ENCODE peak calls at places on chromosomes 2 and 18, in seven cellular contexts. One of them, this sample, is unnamed.

GRCh38 chr18:57803119-57803969 is at the start of gene ATP8B1:
- DNase-seq in cardiac fibroblast: peak
- DNase-seq in T follicular helper cell: no peak
- DNase-seq in fibroblast of lung: peak
- DNase-seq in GM04504: peak
- DNase-seq in BE2C: peak
- DNase-seq in activated T-helper 9 cell treated with anti-CD3 and anti-CD28 coated beads, Interleukin-2, amount 50 U/mL, for 16 hours: no peak
- DNase-seq in this sample: peak

GRCh38 chr18:21735452-21736015 is 5.1 kb upstream of the MIB1 start:
- DNase-seq in GM04504: no peak
- DNase-seq in T follicular helper cell: peak
- DNase-seq in activated T-helper 9 cell treated with anti-CD3 and anti-CD28 coated beads, Interleukin-2, amount 50 U/mL, for 16 hours: peak
- DNase-seq in BE2C: no peak
- DNase-seq in fibroblast of lung: peak
- DNase-seq in cardiac fibroblast: peak
- DNase-seq in this sample: peak

GRCh38 chr2:62219407-62220159 is 23.7 kb downstream of the B3GNT2 start:
- DNase-seq in BE2C: no peak
- DNase-seq in activated T-helper 9 cell treated with anti-CD3 and anti-CD28 coated beads, Interleukin-2, amount 50 U/mL, for 16 hours: no peak
- DNase-seq in GM04504: no peak
- DNase-seq in cardiac fibroblast: no peak
- DNase-seq in fibroblast of lung: no peak
- DNase-seq in T follicular helper cell: no peak
- DNase-seq in this sample: no peak

GRCh38 chr2:15939854-15940660 is at the start of gene MYCN:
- DNase-seq in fibroblast of lung: no peak
- DNase-seq in activated T-helper 9 cell treated with anti-CD3 and anti-CD28 coated beads, Interleukin-2, amount 50 U/mL, for 16 hours: no peak
- DNase-seq in GM04504: peak
- DNase-seq in BE2C: peak
- DNase-seq in T follicular helper cell: no peak
- DNase-seq in cardiac fibroblast: peak
- DNase-seq in this sample: peak

GRCh38 chr2:102064679-102065674 is 73.2 kb downstream of the IL1R2 start:
- DNase-seq in T follicular helper cell: no peak
- DNase-seq in BE2C: no peak
- DNase-seq in fibroblast of lung: peak
- DNase-seq in cardiac fibroblast: peak
- DNase-seq in activated T-helper 9 cell treated with anti-CD3 and anti-CD28 coated beads, Interleukin-2, amount 50 U/mL, for 16 hours: no peak
- DNase-seq in GM04504: no peak
- DNase-seq in this sample: no peak

GRCh38 chr18:79321625-79322024 is 74.1 kb upstream of the NFATC1 start:
- DNase-seq in GM04504: no peak
- DNase-seq in BE2C: no peak
- DNase-seq in T follicular helper cell: no peak
- DNase-seq in fibroblast of lung: no peak
- DNase-seq in cardiac fibroblast: no peak
- DNase-seq in activated T-helper 9 cell treated with anti-CD3 and anti-CD28 coated beads, Interleukin-2, amount 50 U/mL, for 16 hours: no peak
- DNase-seq in this sample: peak

GRCh38 chr2:236008006-236008405 is 160.2 kb downstream of the GBX2 start:
- DNase-seq in BE2C: no peak
- DNase-seq in activated T-helper 9 cell treated with anti-CD3 and anti-CD28 coated beads, Interleukin-2, amount 50 U/mL, for 16 hours: no peak
- DNase-seq in fibroblast of lung: no peak
- DNase-seq in GM04504: no peak
- DNase-seq in cardiac fibroblast: no peak
- DNase-seq in T follicular helper cell: no peak
- DNase-seq in this sample: no peak

GRCh38 chr18:74836296-74837139 is 238.8 kb downstream of the ZNF407 start:
- DNase-seq in BE2C: peak
- DNase-seq in activated T-helper 9 cell treated with anti-CD3 and anti-CD28 coated beads, Interleukin-2, amount 50 U/mL, for 16 hours: no peak
- DNase-seq in GM04504: no peak
- DNase-seq in cardiac fibroblast: peak
- DNase-seq in fibroblast of lung: peak
- DNase-seq in T follicular helper cell: no peak
- DNase-seq in this sample: peak

GRCh38 chr2:151971301-151972072 is 127.4 kb downstream of the CACNB4 start:
- DNase-seq in fibroblast of lung: no peak
- DNase-seq in cardiac fibroblast: no peak
- DNase-seq in GM04504: no peak
- DNase-seq in BE2C: no peak
- DNase-seq in activated T-helper 9 cell treated with anti-CD3 and anti-CD28 coated beads, Interleukin-2, amount 50 U/mL, for 16 hours: no peak
- DNase-seq in T follicular helper cell: no peak
- DNase-seq in this sample: no peak

GRCh38 chr2:42522035-42522434 is 28.3 kb upstream of the KCNG3 start:
- DNase-seq in GM04504: no peak
- DNase-seq in cardiac fibroblast: no peak
- DNase-seq in T follicular helper cell: no peak
- DNase-seq in BE2C: no peak
- DNase-seq in fibroblast of lung: no peak
- DNase-seq in activated T-helper 9 cell treated with anti-CD3 and anti-CD28 coated beads, Interleukin-2, amount 50 U/mL, for 16 hours: no peak
- DNase-seq in this sample: no peak

GRCh38 chr2:164818149-164819136 is 23.2 kb downstream of the COBLL1 start:
- DNase-seq in fibroblast of lung: no peak
- DNase-seq in activated T-helper 9 cell treated with anti-CD3 and anti-CD28 coated beads, Interleukin-2, amount 50 U/mL, for 16 hours: no peak
- DNase-seq in T follicular helper cell: no peak
- DNase-seq in cardiac fibroblast: no peak
- DNase-seq in BE2C: no peak
- DNase-seq in GM04504: no peak
- DNase-seq in this sample: no peak

GRCh38 chr2:214471990-214472389 is 61.1 kb downstream of the VWC2L start:
- DNase-seq in GM04504: no peak
- DNase-seq in BE2C: no peak
- DNase-seq in cardiac fibroblast: no peak
- DNase-seq in activated T-helper 9 cell treated with anti-CD3 and anti-CD28 coated beads, Interleukin-2, amount 50 U/mL, for 16 hours: no peak
- DNase-seq in fibroblast of lung: peak
- DNase-seq in T follicular helper cell: no peak
- DNase-seq in this sample: peak

This sample was measured in AG08396.